ENCODE peak calls at places on chromosomes 5 and 9, in four cellular contexts. Z, V, W and C are unnamed samples.

GRCh38 chr9:127937046-127937382 is 640 bp downstream of the DPM2 start:
- DNase-seq in Z (no peak), W (no peak), V (no peak), C (no peak)

GRCh38 chr9:106403081-106403480 is 459.9 kb upstream of the ZNF462 start:
- DNase-seq in W (no peak), V (peak; percentile 58), Z (no peak), C (no peak)

GRCh38 chr5:149002761-149003689 is 59.8 kb downstream of the SH3TC2 start:
- DNase-seq in Z (no peak), V (peak; percentile 87), W (no peak), C (no peak)

GRCh38 chr5:94503677-94504076 is 114.7 kb downstream of the KIAA0825 start:
- DNase-seq in Z (no peak), V (no peak), W (no peak), C (peak; percentile 37)

GRCh38 chr5:93092349-93093105 is 488.5 kb downstream of the NR2F1-AS1 start:
- DNase-seq in Z (no peak), W (no peak), V (peak; percentile 83), C (no peak)

GRCh38 chr5:179486596-179487051 is 63.7 kb upstream of the RUFY1 start:
- DNase-seq in V (peak; percentile 19), W (no peak), Z (no peak), C (peak; percentile 22)

GRCh38 chr5:111320953-111321352 is 96.8 kb downstream of the CAMK4 start:
- DNase-seq in Z (no peak), W (no peak), V (no peak), C (no peak)

GRCh38 chr5:143921525-143922311 is 109.8 kb downstream of the HMHB1 start:
- DNase-seq in Z (no peak), W (no peak), V (peak; percentile 86), C (no peak)

GRCh38 chr5:112417931-112418358 is 1.1 kb downstream of the EPB41L4A start:
- DNase-seq in Z (peak; percentile 12), V (peak; percentile 4), W (no peak), C (no peak)

GRCh38 chr5:87997662-87998061 is 271.0 kb downstream of the TMEM161B start:
- DNase-seq in Z (peak; percentile 1), W (no peak), V (no peak), C (no peak)

GRCh38 chr5:151345808-151346478 is 1.4 kb downstream of the SLC36A2 start:
- DNase-seq in Z (no peak), V (peak; percentile 39), W (no peak), C (no peak)

GRCh38 chr5:67156976-67157583 is 39.5 kb downstream of the CD180 start:
- DNase-seq in W (no peak), V (peak; percentile 33), Z (peak; percentile 39), C (no peak)

GRCh38 chr5:82894754-82895153 is 182.4 kb downstream of the TMEM167A start:
- DNase-seq in W (no peak), V (no peak), Z (no peak), C (no peak)

GRCh38 chr5:41835625-41836024 is 34.6 kb downstream of the OXCT1 start:
- DNase-seq in V (peak; percentile 89), W (no peak), Z (no peak), C (peak; percentile 47)

GRCh38 chr5:36152324-36153298 is 700 bp downstream of the SKP2 start:
- DNase-seq in Z (peak; percentile 64), W (no peak), V (peak; percentile 44), C (no peak)

GRCh38 chr9:219670-220365 is 5.2 kb downstream of the DOCK8 start:
- DNase-seq in W (no peak), Z (no peak), V (no peak), C (no peak)

GRCh38 chr5:146447734-146448380 is 724 bp downstream of the TCERG1 start:
- DNase-seq in Z (no peak), W (no peak), V (peak; percentile 60), C (peak; percentile 54)

GRCh38 chr9:20303066-20303465 is 319.2 kb downstream of the MLLT3 start:
- DNase-seq in V (no peak), Z (no peak), W (no peak), C (no peak)

GRCh38 chr5:99088309-99088708 is 159.5 kb upstream of the CHD1 start:
- DNase-seq in W (no peak), V (peak; percentile 33), Z (no peak), C (no peak)

GRCh38 chr9:22037954-22038690 is 29.0 kb upstream of the CDKN2B start:
- DNase-seq in V (peak; percentile 58), W (no peak), Z (peak; percentile 7), C (no peak)

GRCh38 chr5:115415143-115415491 is 118.7 kb upstream of the CCDC112 start:
- DNase-seq in W (no peak), V (peak; percentile 73), Z (peak; percentile 13), C (no peak)

GRCh38 chr9:12817702-12818101 is 42.9 kb downstream of the LURAP1L start:
- DNase-seq in Z (peak; percentile 63), V (peak; percentile 50), W (no peak), C (no peak)

GRCh38 chr5:151682751-151683331 is 3.9 kb downstream of the SPARC start:
- DNase-seq in W (no peak), Z (no peak), V (no peak), C (no peak)

GRCh38 chr9:68981825-68982224 is 32.1 kb downstream of the PRKACG start:
- DNase-seq in Z (no peak), V (peak; percentile 26), W (no peak), C (no peak)

GRCh38 chr5:128681096-128681495 is 143.1 kb upstream of the FBN2 start:
- DNase-seq in V (no peak), W (no peak), Z (no peak), C (no peak)

GRCh38 chr5:135246923-135247795 is 151.9 kb downstream of the MACROH2A1 start:
- DNase-seq in W (no peak), V (peak; percentile 98), Z (peak; percentile 3), C (peak; percentile 18)

GRCh38 chr5:78112931-78113330 is 181.6 kb downstream of the AP3B1 start:
- DNase-seq in Z (no peak), V (no peak), W (no peak), C (no peak)